ENCODE peak calls at places on chromosomes 12 and 14, in seven cellular contexts. K, Y, E, X, F, I and B are unnamed samples.

GRCh38 chr14:104376202-104377140 is 203.1 kb upstream of the C14orf180 start:
- DNase-seq in X (no peak), F (no peak), E (peak; percentile 11), Y (no peak), I (no peak), K (no peak), B (no peak)

GRCh38 chr12:53676715-53677611 is 1.1 kb upstream of the ATP5MC2 start:
- DNase-seq in X (peak; percentile 43), K (peak; percentile 53), E (peak; percentile 51), F (no peak), I (peak; percentile 34), Y (peak; percentile 48), B (no peak)

GRCh38 chr12:101019193-101019592 is 190.8 kb downstream of the SLC5A8 start:
- DNase-seq in I (no peak), K (no peak), Y (no peak), E (no peak), X (no peak), F (no peak), B (no peak)

GRCh38 chr12:100554608-100555077 is 18.8 kb upstream of the GAS2L3 start:
- DNase-seq in F (peak; percentile 64), Y (no peak), K (no peak), E (no peak), X (peak; percentile 28), I (no peak), B (peak; percentile 15)

GRCh38 chr14:101737414-101738367 is 23.8 kb upstream of the PPP2R5C start:
- DNase-seq in X (no peak), K (no peak), I (no peak), E (no peak), Y (no peak), F (no peak), B (no peak)

GRCh38 chr12:108572166-108572790 is 9.9 kb downstream of the ISCU start:
- DNase-seq in I (no peak), K (peak; percentile 72), F (no peak), Y (no peak), X (no peak), E (no peak), B (no peak)

GRCh38 chr14:50530794-50531193 is 1.6 kb downstream of the MAP4K5 start:
- DNase-seq in Y (no peak), E (no peak), I (no peak), X (no peak), K (no peak), F (no peak), B (no peak)

GRCh38 chr12:14561677-14562076 is 6.0 kb downstream of the PLBD1 start:
- DNase-seq in F (no peak), K (no peak), Y (no peak), E (no peak), X (peak; percentile 87), I (no peak), B (no peak)

GRCh38 chr12:110721570-110721969 is 21.1 kb downstream of the PPP1CC start:
- DNase-seq in E (no peak), X (no peak), K (no peak), F (no peak), Y (no peak), I (no peak), B (no peak)

GRCh38 chr14:65230287-65230728 is 128.0 kb upstream of the MAX start:
- DNase-seq in K (no peak), Y (peak; percentile 75), E (peak; percentile 55), X (peak; percentile 53), F (no peak), I (peak; percentile 93), B (no peak)

GRCh38 chr12:88057994-88058718 is 29.0 kb upstream of the C12orf50 start:
- DNase-seq in F (peak; percentile 11), K (no peak), E (peak; percentile 58), X (no peak), Y (peak; percentile 61), I (peak; percentile 75), B (no peak)

GRCh38 chr12:6383572-6384498 is at the start of gene LTBR:
- DNase-seq in E (peak; percentile 98), F (peak; percentile 91), X (peak; percentile 96), K (no peak), I (peak; percentile 59), Y (peak; percentile 98), B (no peak)

GRCh38 chr12:22046090-22046967 is at the start of gene CMAS:
- DNase-seq in K (peak; percentile 83), X (peak; percentile 82), I (peak; percentile 62), Y (peak; percentile 87), F (peak; percentile 35), E (peak; percentile 86), B (peak; percentile 27)

GRCh38 chr14:103527408-103528157 is 1.4 kb upstream of the TRMT61A start:
- DNase-seq in F (no peak), I (no peak), E (no peak), K (peak; percentile 67), X (no peak), Y (no peak), B (peak; percentile 26)

GRCh38 chr14:68972507-68973272 is 6.4 kb downstream of the ACTN1 start:
- DNase-seq in Y (no peak), K (no peak), X (no peak), F (no peak), I (no peak), E (no peak), B (no peak)

GRCh38 chr14:22555573-22556011 is 33.4 kb downstream of the DAD1 start:
- DNase-seq in K (no peak), X (no peak), I (no peak), Y (no peak), E (no peak), F (no peak), B (no peak)

GRCh38 chr14:103716091-103716801 is 636 bp downstream of the ZFYVE21 start:
- DNase-seq in K (no peak), X (peak; percentile 45), Y (peak; percentile 62), F (no peak), E (no peak), I (no peak), B (no peak)

GRCh38 chr12:104234926-104235499 is 19.4 kb downstream of the TXNRD1 start:
- DNase-seq in Y (no peak), I (no peak), E (no peak), K (no peak), F (no peak), X (no peak), B (no peak)

GRCh38 chr12:78951746-78952532 is 87.4 kb downstream of the SYT1 start:
- DNase-seq in F (no peak), Y (no peak), X (no peak), K (no peak), I (no peak), E (no peak), B (no peak)

GRCh38 chr14:36646664-36647416 is 14.8 kb upstream of the PAX9 start:
- DNase-seq in E (no peak), K (no peak), X (peak; percentile 31), F (no peak), I (no peak), Y (peak; percentile 24), B (no peak)

GRCh38 chr12:95054206-95054605 is 19.2 kb downstream of the NR2C1 start:
- DNase-seq in X (no peak), F (no peak), E (no peak), Y (no peak), I (no peak), K (no peak), B (no peak)

GRCh38 chr12:90987101-90987500 is 17.7 kb downstream of the EPYC start:
- DNase-seq in F (no peak), K (no peak), I (no peak), X (no peak), Y (no peak), E (no peak), B (no peak)

GRCh38 chr12:31523306-31523705 is 67.6 kb downstream of the DENND5B start:
- DNase-seq in E (no peak), F (no peak), I (no peak), Y (no peak), X (no peak), K (no peak), B (no peak)

GRCh38 chr12:106147956-106148355 is 9.2 kb upstream of the NUAK1 start:
- DNase-seq in I (peak; percentile 66), K (no peak), X (peak; percentile 74), E (peak; percentile 93), F (no peak), Y (peak; percentile 85), B (no peak)